ENCODE peak calls at places on chromosome 3, in four cellular contexts. A, I, M and U are unnamed samples.

GRCh38 chr3:71542548-71543370 is 40.8 kb downstream of the FOXP1 start:
- DNase-seq in A (peak), I (no peak), M (peak), U (peak)

GRCh38 chr3:11719406-11720219 is 75.9 kb upstream of the VGLL4 start:
- DNase-seq in A (peak), I (peak), M (peak), U (peak)

GRCh38 chr3:104763007-104763406 is 603.7 kb upstream of the ALCAM start:
- DNase-seq in A (no peak), I (no peak), M (no peak), U (peak)

GRCh38 chr3:45799586-45799985 is 3.2 kb upstream of the SLC6A20 start:
- DNase-seq in A (no peak), I (no peak), M (no peak), U (no peak)

GRCh38 chr3:46065294-46065705 is 38.0 kb upstream of the XCR1 start:
- DNase-seq in A (no peak), I (peak), M (no peak), U (no peak)

GRCh38 chr3:141280086-141280485 is 48.5 kb downstream of the PXYLP1 start:
- DNase-seq in A (no peak), I (no peak), M (no peak), U (peak)

GRCh38 chr3:13193320-13194284 is 120.4 kb upstream of the IQSEC1 start:
- DNase-seq in A (no peak), I (no peak), M (no peak), U (no peak)

GRCh38 chr3:164962610-164963009 is 115.7 kb downstream of the SI start:
- DNase-seq in A (no peak), I (no peak), M (no peak), U (no peak)